ENCODE peak calls at places on chromosomes 7 and 10, in seven cellular contexts. F, B, S, P, L, Q and Y are unnamed samples.

GRCh38 chr10:13649844-13650520 is 63.2 kb downstream of the PRPF18 start:
- DNase-seq in Q (no peak), S (no peak), L (no peak), P (no peak), F (no peak), B (no peak), Y (no peak)

GRCh38 chr7:28478661-28479060 is 66.3 kb downstream of the CREB5 start:
- DNase-seq in Q (peak), P (no peak), L (no peak), S (no peak), B (no peak), F (no peak), Y (no peak)

GRCh38 chr10:78457804-78458483 is 424.3 kb downstream of the RPS24 start:
- DNase-seq in P (no peak), Q (peak), S (no peak), B (no peak), L (no peak), F (no peak), Y (no peak)

GRCh38 chr7:2649991-2650390 is 18.2 kb downstream of the TTYH3 start:
- DNase-seq in L (no peak), B (no peak), F (no peak), Q (no peak), P (no peak), S (no peak), Y (no peak)

GRCh38 chr7:44188480-44189225 is 586 bp downstream of the GCK start:
- DNase-seq in P (no peak), F (no peak), S (no peak), Q (no peak), L (no peak), B (no peak), Y (no peak)

GRCh38 chr7:104973909-104974415 is 40.0 kb upstream of the KMT2E start:
- DNase-seq in F (peak), L (peak), P (no peak), B (no peak), S (no peak), Q (peak), Y (no peak)

GRCh38 chr10:93916257-93917063 is 22.7 kb downstream of the SLC35G1 start:
- DNase-seq in Q (peak), S (no peak), F (peak), B (no peak), P (no peak), L (no peak), Y (peak)

GRCh38 chr7:143258830-143259229 is 4.4 kb upstream of the GSTK1 start:
- DNase-seq in S (no peak), L (peak), Q (no peak), F (no peak), P (no peak), B (no peak), Y (no peak)

GRCh38 chr10:7408494-7409044 is 2.3 kb downstream of the SFMBT2 start:
- DNase-seq in Q (peak), F (no peak), B (peak), S (no peak), L (peak), P (peak), Y (peak)

GRCh38 chr7:28015169-28015568 is 165.4 kb downstream of the JAZF1 start:
- DNase-seq in P (no peak), L (no peak), S (no peak), B (no peak), Q (no peak), F (no peak), Y (no peak)

GRCh38 chr7:2222516-2222915 is 10.2 kb downstream of the MAD1L1 start:
- DNase-seq in B (no peak), L (no peak), Q (no peak), P (no peak), S (no peak), F (no peak), Y (peak)

GRCh38 chr7:4834601-4835397 is 27.0 kb downstream of the PAPOLB start:
- DNase-seq in S (no peak), L (no peak), B (no peak), P (no peak), Q (no peak), F (no peak), Y (no peak)

GRCh38 chr7:100035865-100036264 is 13.7 kb upstream of the ZSCAN21 start:
- DNase-seq in S (no peak), F (no peak), Q (no peak), P (no peak), B (no peak), L (no peak), Y (no peak)

GRCh38 chr7:66167773-66168367 is 37.3 kb upstream of the TPST1 start:
- DNase-seq in S (no peak), L (no peak), Q (peak), P (no peak), F (peak), B (no peak), Y (no peak)

GRCh38 chr10:124106241-124106905 is 13.0 kb upstream of the CHST15 start:
- DNase-seq in P (no peak), Q (peak), B (peak), L (no peak), S (no peak), F (no peak), Y (peak)

GRCh38 chr10:72162978-72163377 is 52.8 kb upstream of the ANAPC16 start:
- DNase-seq in L (no peak), F (no peak), S (no peak), B (no peak), Q (peak), P (no peak), Y (no peak)

GRCh38 chr10:110717830-110718595 is 73.9 kb downstream of the RBM20 start:
- DNase-seq in B (peak), Q (no peak), F (peak), P (no peak), S (no peak), L (no peak), Y (peak)

GRCh38 chr7:25714013-25714412 is 438.0 kb upstream of the NFE2L3 start:
- DNase-seq in Q (no peak), F (no peak), B (no peak), P (no peak), L (no peak), S (no peak), Y (no peak)

GRCh38 chr7:128841961-128842673 is 11.9 kb downstream of the FLNC start:
- DNase-seq in P (no peak), Q (peak), B (no peak), S (no peak), F (no peak), L (peak), Y (no peak)

GRCh38 chr7:44972562-44972961 is 6.3 kb downstream of the MYO1G start:
- DNase-seq in B (no peak), P (no peak), Q (no peak), S (no peak), L (no peak), F (no peak), Y (no peak)

GRCh38 chr7:135959655-135960363 is 17.4 kb downstream of the MTPN start:
- DNase-seq in B (no peak), Q (no peak), L (no peak), P (no peak), F (no peak), S (no peak), Y (no peak)

GRCh38 chr7:70726294-70726693 is 405.6 kb upstream of the GALNT17 start:
- DNase-seq in Q (no peak), P (no peak), B (no peak), F (no peak), L (no peak), S (no peak), Y (no peak)

GRCh38 chr10:119495545-119495944 is 47.0 kb downstream of the RGS10 start:
- DNase-seq in B (no peak), Q (no peak), S (no peak), P (no peak), L (no peak), F (no peak), Y (no peak)